ENCODE peak calls at places on chromosomes 2 and 18, in five cellular contexts. One of them, this sample, is unnamed.

GRCh38 chr2:136185991-136186771 is 68.2 kb upstream of the CXCR4 start:
- DNase-seq in neural progenitor cell: no peak
- DNase-seq in iPS DF 6.9: no peak
- DNase-seq in heart left ventricle: no peak
- DNase-seq in H9: no peak
- DNase-seq in this sample: no peak

GRCh38 chr2:203683932-203684556 is 22.4 kb upstream of the CD28 start:
- DNase-seq in neural progenitor cell: no peak
- DNase-seq in heart left ventricle: no peak
- DNase-seq in iPS DF 6.9: no peak
- DNase-seq in H9: no peak
- DNase-seq in this sample: no peak

GRCh38 chr2:15670981-15671380 is 79.3 kb downstream of the DDX1 start:
- DNase-seq in H9: no peak
- DNase-seq in neural progenitor cell: no peak
- DNase-seq in heart left ventricle: no peak
- DNase-seq in iPS DF 6.9: no peak
- DNase-seq in this sample: no peak

GRCh38 chr2:43086451-43087221 is 139.8 kb downstream of the ZFP36L2 start:
- DNase-seq in heart left ventricle: peak; percentile 84
- DNase-seq in neural progenitor cell: peak; percentile 31
- DNase-seq in iPS DF 6.9: no peak
- DNase-seq in H9: no peak
- DNase-seq in this sample: peak; percentile 69

GRCh38 chr2:146004470-146004869 is 1484.6 kb upstream of the ZEB2 start:
- DNase-seq in iPS DF 6.9: no peak
- DNase-seq in neural progenitor cell: no peak
- DNase-seq in H9: no peak
- DNase-seq in heart left ventricle: no peak
- DNase-seq in this sample: no peak

GRCh38 chr2:215579809-215580208 is 143.9 kb upstream of the FN1 start:
- DNase-seq in iPS DF 6.9: no peak
- DNase-seq in heart left ventricle: no peak
- DNase-seq in H9: no peak
- DNase-seq in neural progenitor cell: no peak
- DNase-seq in this sample: no peak

GRCh38 chr18:69936191-69936558 is 11.5 kb downstream of the CD226 start:
- DNase-seq in H9: no peak
- DNase-seq in heart left ventricle: no peak
- DNase-seq in iPS DF 6.9: no peak
- DNase-seq in neural progenitor cell: no peak
- DNase-seq in this sample: no peak

GRCh38 chr2:45283764-45284620 is 274.7 kb upstream of the SIX2 start:
- DNase-seq in H9: no peak
- DNase-seq in neural progenitor cell: no peak
- DNase-seq in iPS DF 6.9: no peak
- DNase-seq in heart left ventricle: no peak
- DNase-seq in this sample: peak; percentile 61

GRCh38 chr2:61318553-61318952 is 152.3 kb downstream of the USP34 start:
- DNase-seq in H9: no peak
- DNase-seq in heart left ventricle: no peak
- DNase-seq in iPS DF 6.9: no peak
- DNase-seq in neural progenitor cell: no peak
- DNase-seq in this sample: no peak

GRCh38 chr2:128269358-128270305 is 49.0 kb downstream of the HS6ST1 start:
- DNase-seq in H9: peak; percentile 22
- DNase-seq in neural progenitor cell: no peak
- DNase-seq in heart left ventricle: no peak
- DNase-seq in iPS DF 6.9: no peak
- DNase-seq in this sample: peak; percentile 36

GRCh38 chr2:186299610-186300009 is 186.4 kb upstream of the ZC3H15 start:
- DNase-seq in iPS DF 6.9: no peak
- DNase-seq in heart left ventricle: no peak
- DNase-seq in H9: no peak
- DNase-seq in neural progenitor cell: no peak
- DNase-seq in this sample: no peak

GRCh38 chr2:152743004-152743403 is 24.6 kb downstream of the ARL6IP6 start:
- DNase-seq in heart left ventricle: no peak
- DNase-seq in iPS DF 6.9: no peak
- DNase-seq in neural progenitor cell: no peak
- DNase-seq in H9: no peak
- DNase-seq in this sample: no peak

GRCh38 chr2:23602113-23602512 is 217.1 kb downstream of the KLHL29 start:
- DNase-seq in heart left ventricle: no peak
- DNase-seq in H9: no peak
- DNase-seq in iPS DF 6.9: no peak
- DNase-seq in neural progenitor cell: no peak
- DNase-seq in this sample: no peak

GRCh38 chr2:130819915-130820861 is 16.5 kb upstream of the ARHGEF4 start:
- DNase-seq in heart left ventricle: no peak
- DNase-seq in iPS DF 6.9: no peak
- DNase-seq in H9: peak; percentile 76
- DNase-seq in neural progenitor cell: peak; percentile 54
- DNase-seq in this sample: peak; percentile 90

GRCh38 chr2:107325983-107326786 is 440.2 kb upstream of the ST6GAL2 start:
- DNase-seq in heart left ventricle: peak; percentile 34
- DNase-seq in iPS DF 6.9: no peak
- DNase-seq in neural progenitor cell: no peak
- DNase-seq in H9: no peak
- DNase-seq in this sample: no peak

GRCh38 chr2:164657129-164657528 is 35.8 kb upstream of the GRB14 start:
- DNase-seq in heart left ventricle: no peak
- DNase-seq in iPS DF 6.9: no peak
- DNase-seq in neural progenitor cell: no peak
- DNase-seq in H9: no peak
- DNase-seq in this sample: no peak

GRCh38 chr2:1993711-1994682 is 249.7 kb upstream of the PXDN start:
- DNase-seq in heart left ventricle: no peak
- DNase-seq in iPS DF 6.9: no peak
- DNase-seq in neural progenitor cell: no peak
- DNase-seq in H9: no peak
- DNase-seq in this sample: peak; percentile 22

GRCh38 chr2:105952131-105952530 is 207.4 kb downstream of the NCK2 start:
- DNase-seq in H9: peak; percentile 57
- DNase-seq in neural progenitor cell: no peak
- DNase-seq in heart left ventricle: no peak
- DNase-seq in iPS DF 6.9: no peak
- DNase-seq in this sample: peak; percentile 65

GRCh38 chr2:132479140-132479539 is 62.5 kb downstream of the GPR39 start:
- DNase-seq in heart left ventricle: no peak
- DNase-seq in iPS DF 6.9: no peak
- DNase-seq in neural progenitor cell: no peak
- DNase-seq in H9: no peak
- DNase-seq in this sample: no peak

GRCh38 chr2:230991598-230991997 is 4.3 kb upstream of the SPATA3 start:
- DNase-seq in iPS DF 6.9: no peak
- DNase-seq in neural progenitor cell: no peak
- DNase-seq in H9: no peak
- DNase-seq in heart left ventricle: no peak
- DNase-seq in this sample: no peak

GRCh38 chr2:98710709-98711108 is 20.2 kb downstream of the MGAT4A start:
- DNase-seq in heart left ventricle: no peak
- DNase-seq in neural progenitor cell: no peak
- DNase-seq in iPS DF 6.9: no peak
- DNase-seq in H9: no peak
- DNase-seq in this sample: no peak

GRCh38 chr2:122764019-122764418 is 1008.6 kb downstream of the TSN start:
- DNase-seq in heart left ventricle: no peak
- DNase-seq in iPS DF 6.9: no peak
- DNase-seq in neural progenitor cell: no peak
- DNase-seq in H9: no peak
- DNase-seq in this sample: no peak

GRCh38 chr2:160910681-160911080 is 249.5 kb upstream of the TANK start:
- DNase-seq in H9: no peak
- DNase-seq in iPS DF 6.9: no peak
- DNase-seq in neural progenitor cell: no peak
- DNase-seq in heart left ventricle: no peak
- DNase-seq in this sample: no peak

GRCh38 chr18:26181343-26181826 is 44.9 kb upstream of the TAF4B start:
- DNase-seq in neural progenitor cell: no peak
- DNase-seq in heart left ventricle: no peak
- DNase-seq in H9: no peak
- DNase-seq in iPS DF 6.9: no peak
- DNase-seq in this sample: no peak
- H3K4me1 ChIP-seq in neural progenitor cell: no peaks in the 10 kb centered on the region
- H3K4me1 ChIP-seq in heart left ventricle: no peaks in the 10 kb centered on the region
- H3K4me1 ChIP-seq in H9: no peaks in the 10 kb centered on the region
- H3K4me1 ChIP-seq in iPS DF 6.9: no peaks in the 10 kb centered on the region
- H3K4me1 ChIP-seq in this sample: no peaks in the 10 kb centered on the region

GRCh38 chr2:66701251-66701650 is 266.3 kb downstream of the MEIS1 start:
- DNase-seq in iPS DF 6.9: no peak
- DNase-seq in heart left ventricle: no peak
- DNase-seq in H9: no peak
- DNase-seq in neural progenitor cell: no peak
- DNase-seq in this sample: no peak

GRCh38 chr2:66699481-66700180 is 264.7 kb downstream of the MEIS1 start:
- DNase-seq in H9: no peak
- DNase-seq in iPS DF 6.9: no peak
- DNase-seq in heart left ventricle: no peak
- DNase-seq in neural progenitor cell: no peak
- DNase-seq in this sample: no peak

GRCh38 chr2:66700181-66700686 is 265.3 kb downstream of the MEIS1 start:
- DNase-seq in iPS DF 6.9: no peak
- DNase-seq in heart left ventricle: no peak
- DNase-seq in neural progenitor cell: peak; percentile 33
- DNase-seq in H9: no peak
- DNase-seq in this sample: no peak

GRCh38 chr2:66702251-66702745 is 267.4 kb downstream of the MEIS1 start:
- DNase-seq in neural progenitor cell: no peak
- DNase-seq in heart left ventricle: no peak
- DNase-seq in H9: no peak
- DNase-seq in iPS DF 6.9: no peak
- DNase-seq in this sample: no peak

DNA sequence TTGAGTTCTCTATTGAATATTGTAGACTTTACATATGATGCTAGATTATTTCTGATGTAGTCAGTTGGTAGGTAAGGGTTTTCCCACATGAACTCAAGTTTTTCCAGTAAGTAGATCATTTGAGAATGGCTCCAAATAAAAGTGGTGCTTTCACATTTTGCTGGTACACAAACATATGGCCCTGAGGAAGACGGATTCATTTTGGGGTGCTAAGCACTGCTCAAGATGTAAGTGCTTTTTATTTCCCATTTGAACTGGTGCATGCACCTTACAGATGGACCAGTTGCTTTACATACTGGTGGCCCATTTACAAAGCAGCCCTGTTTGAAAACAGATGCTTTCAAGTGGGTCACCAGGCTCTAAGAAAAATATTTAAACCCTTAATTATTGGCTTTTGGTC is 266.7 kb downstream of the MEIS1 start:
- DNase-seq in H9: no peak
- DNase-seq in iPS DF 6.9: no peak
- DNase-seq in neural progenitor cell: no peak
- DNase-seq in heart left ventricle: no peak
- DNase-seq in this sample: no peak
- H3K4me1 ChIP-seq in H9: peaks cover 4% of the 10 kb centered on the region
- H3K4me1 ChIP-seq in iPS DF 6.9: no peaks in the 10 kb centered on the region
- H3K4me1 ChIP-seq in neural progenitor cell: peaks cover 33% of the 10 kb centered on the region
- H3K4me1 ChIP-seq in heart left ventricle: no peaks in the 10 kb centered on the region
- H3K4me1 ChIP-seq in this sample: no peaks in the 10 kb centered on the region

GRCh38 chr18:13440277-13441248 is 222.0 kb downstream of the LDLRAD4 start:
- DNase-seq in H9: no peak
- DNase-seq in iPS DF 6.9: no peak
- DNase-seq in neural progenitor cell: no peak
- DNase-seq in heart left ventricle: no peak
- DNase-seq in this sample: no peak
- H3K4me1 ChIP-seq in H9: no peaks in the 10 kb centered on the region
- H3K4me1 ChIP-seq in iPS DF 6.9: no peaks in the 10 kb centered on the region
- H3K4me1 ChIP-seq in neural progenitor cell: no peaks in the 10 kb centered on the region
- H3K4me1 ChIP-seq in heart left ventricle: peaks cover 46% of the 10 kb centered on the region
- H3K4me1 ChIP-seq in this sample: no peaks in the 10 kb centered on the region

GRCh38 chr2:73079636-73080035 is 8.1 kb upstream of the SFXN5 start:
- DNase-seq in iPS DF 6.9: no peak
- DNase-seq in neural progenitor cell: no peak
- DNase-seq in H9: no peak
- DNase-seq in heart left ventricle: no peak
- DNase-seq in this sample: no peak
- H3K4me1 ChIP-seq in iPS DF 6.9: peaks cover 5% of the 10 kb centered on the region
- H3K4me1 ChIP-seq in neural progenitor cell: peaks cover 9% of the 10 kb centered on the region
- H3K4me1 ChIP-seq in H9: no peaks in the 10 kb centered on the region
- H3K4me1 ChIP-seq in heart left ventricle: no peaks in the 10 kb centered on the region
- H3K4me1 ChIP-seq in this sample: no peaks in the 10 kb centered on the region

DNA sequence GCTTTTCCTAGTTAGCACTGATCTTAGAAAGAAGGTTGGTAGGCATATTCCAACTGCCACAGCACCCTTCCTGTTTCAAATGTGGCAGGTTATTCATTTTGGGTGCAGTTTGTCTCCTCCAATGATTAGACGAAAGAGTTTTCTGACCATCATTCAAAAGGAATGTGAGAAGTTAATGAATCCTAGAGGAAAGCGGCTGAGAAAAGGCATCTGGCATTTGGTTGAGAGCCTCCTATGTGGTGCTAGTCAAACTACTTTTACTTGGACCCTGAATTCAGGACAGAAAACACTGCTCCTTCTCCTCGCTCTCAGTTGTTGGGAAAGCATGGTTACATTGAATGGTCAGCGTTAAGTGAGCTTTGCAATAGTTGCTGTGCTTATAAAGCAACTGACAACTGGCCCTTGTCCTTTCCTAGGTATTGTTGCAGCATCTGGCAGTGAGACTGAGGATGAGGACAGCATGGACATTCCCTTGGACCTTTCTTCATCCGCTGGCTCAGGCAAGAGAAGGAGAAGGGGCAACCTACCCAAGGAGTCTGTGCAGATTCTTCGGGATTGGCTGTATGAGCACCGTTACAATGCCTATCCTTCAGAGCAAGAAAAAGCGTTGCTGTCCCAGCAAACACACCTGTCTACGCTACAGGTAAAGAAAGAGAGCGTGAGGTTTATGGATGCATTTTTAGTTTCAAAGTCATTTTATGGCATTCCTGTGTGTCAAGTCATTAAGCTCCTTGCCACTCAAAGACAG is 6.1 kb downstream of the TGIF1 start:
- DNase-seq in neural progenitor cell: no peak
- DNase-seq in heart left ventricle: no peak
- DNase-seq in H9: no peak
- DNase-seq in iPS DF 6.9: no peak
- DNase-seq in this sample: no peak
- H3K4me1 ChIP-seq in neural progenitor cell: peaks cover 48% of the 10 kb centered on the region
- H3K4me1 ChIP-seq in heart left ventricle: peaks cover 33% of the 10 kb centered on the region
- H3K4me1 ChIP-seq in H9: peaks cover 11% of the 10 kb centered on the region
- H3K4me1 ChIP-seq in iPS DF 6.9: peaks cover 2% of the 10 kb centered on the region
- H3K4me1 ChIP-seq in this sample: peaks cover 17% of the 10 kb centered on the region

DNA sequence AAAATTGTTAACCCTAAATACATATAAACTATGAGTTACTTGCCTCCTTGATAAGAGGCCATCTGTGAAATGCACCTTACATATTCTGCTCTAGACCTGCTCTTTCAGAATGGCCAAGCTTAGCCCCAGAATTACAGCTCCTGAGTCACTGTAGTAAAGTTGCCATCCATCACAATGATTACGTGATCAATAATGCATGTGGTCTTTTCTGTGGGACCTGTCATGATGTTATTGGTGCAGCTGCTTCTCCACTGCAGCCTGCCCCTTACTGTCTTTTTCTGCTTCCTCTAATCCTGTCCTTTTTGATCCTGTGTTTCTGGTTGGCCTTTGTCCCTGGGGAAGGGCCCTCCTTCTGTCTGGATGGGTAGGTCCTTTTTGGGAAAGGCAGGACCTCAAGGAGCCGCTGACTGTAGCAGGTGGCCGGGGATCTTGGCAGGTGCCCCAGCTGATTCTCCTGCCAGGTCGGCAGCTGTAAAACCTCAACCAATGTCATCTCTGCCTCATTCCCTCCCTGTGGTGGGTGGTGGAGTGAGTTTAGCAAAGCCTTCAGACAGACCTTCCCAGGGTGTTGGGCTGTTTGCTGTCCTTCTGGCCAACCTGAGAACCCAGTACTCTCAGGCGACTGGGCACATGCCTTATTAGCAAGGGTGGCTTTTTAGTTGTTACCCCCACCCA is 126.2 kb upstream of the EML6 start:
- DNase-seq in heart left ventricle: peak; percentile 74
- DNase-seq in iPS DF 6.9: no peak
- DNase-seq in neural progenitor cell: no peak
- DNase-seq in H9: no peak
- DNase-seq in this sample: no peak
- H3K4me1 ChIP-seq in heart left ventricle: peaks cover 96% of the 10 kb centered on the region
- H3K4me1 ChIP-seq in iPS DF 6.9: peaks cover 3% of the 10 kb centered on the region
- H3K4me1 ChIP-seq in neural progenitor cell: no peaks in the 10 kb centered on the region
- H3K4me1 ChIP-seq in H9: peaks cover 2% of the 10 kb centered on the region
- H3K4me1 ChIP-seq in this sample: peaks cover 7% of the 10 kb centered on the region